ENCODE peak calls at places on chromosomes 6 and 20, in five cellular contexts. O, W, D, K and E are unnamed samples.

GRCh38 chr6:162179196-162179951 is 548.2 kb downstream of the PRKN start:
- DNase-seq in O (no peak), D (no peak), W (no peak), K (no peak), E (no peak)

GRCh38 chr6:57006101-57006500 is 40.4 kb upstream of the KIAA1586 start:
- DNase-seq in D (no peak), K (no peak), O (no peak), W (no peak), E (no peak)

GRCh38 chr6:17684134-17684533 is 22.6 kb downstream of the NUP153 start:
- DNase-seq in W (no peak), O (no peak), D (no peak), K (no peak), E (no peak)

GRCh38 chr20:63027425-63028389 is 20.9 kb upstream of the BHLHE23 start:
- DNase-seq in D (no peak), K (no peak), O (no peak), W (no peak), E (no peak)

GRCh38 chr6:41657131-41658094 is 19.1 kb downstream of the MDFI start:
- DNase-seq in W (no peak), D (no peak), O (no peak), K (no peak), E (no peak)

GRCh38 chr6:106339334-106340029 is 13.9 kb upstream of the ATG5 start:
- DNase-seq in D (peak; percentile 23), W (peak; percentile 27), O (peak; percentile 59), K (no peak), E (no peak)

GRCh38 chr6:151402228-151402627 is 10.9 kb upstream of the ZBTB2 start:
- DNase-seq in K (no peak), W (no peak), D (no peak), O (no peak), E (no peak)

GRCh38 chr6:164164921-164165320 is 750.4 kb downstream of the QKI start:
- DNase-seq in W (no peak), K (no peak), D (no peak), O (no peak), E (no peak)

GRCh38 chr6:87574237-87574636 is 15.6 kb downstream of the RARS2 start:
- DNase-seq in D (no peak), O (no peak), K (no peak), W (no peak), E (no peak)

GRCh38 chr20:47468290-47469050 is 33.2 kb upstream of the NCOA3 start:
- DNase-seq in K (no peak), O (no peak), D (no peak), W (no peak), E (peak; percentile 86)

GRCh38 chr6:143337201-143337949 is 113.1 kb downstream of the ADAT2 start:
- DNase-seq in W (no peak), D (peak; percentile 33), K (peak; percentile 25), O (peak; percentile 61), E (peak; percentile 16)

GRCh38 chr6:159688977-159689376 is 4.1 kb downstream of the SOD2 start:
- DNase-seq in O (no peak), D (no peak), K (no peak), W (no peak), E (no peak)

GRCh38 chr20:31751126-31751525 is 12.0 kb downstream of the TPX2 start:
- DNase-seq in K (no peak), O (no peak), D (no peak), W (no peak), E (no peak)

GRCh38 chr20:33862709-33863403 is 51.7 kb downstream of the CHMP4B start:
- DNase-seq in D (peak; percentile 45), K (peak; percentile 40), W (peak; percentile 69), O (peak; percentile 77), E (no peak)

GRCh38 chr6:10951675-10952282 is 64.9 kb downstream of the SYCP2L start:
- DNase-seq in O (no peak), K (no peak), D (no peak), W (no peak), E (no peak)

GRCh38 chr20:58342104-58342945 is 32.8 kb downstream of the RAB22A start:
- DNase-seq in K (no peak), O (no peak), D (no peak), W (no peak), E (no peak)

GRCh38 chr6:160634706-160635105 is 29.4 kb downstream of the LPA start:
- DNase-seq in O (no peak), D (no peak), K (no peak), W (no peak), E (no peak)

GRCh38 chr6:161108886-161109285 is 117.3 kb downstream of the MAP3K4 start:
- DNase-seq in O (no peak), W (no peak), D (no peak), K (no peak), E (no peak)

GRCh38 chr20:62737971-62738881 is 29.6 kb downstream of the NTSR1 start:
- DNase-seq in O (no peak), W (peak; percentile 9), K (no peak), D (no peak), E (no peak)

GRCh38 chr20:7966176-7966575 is 25.9 kb upstream of the HAO1 start:
- DNase-seq in D (no peak), O (no peak), W (no peak), K (no peak), E (no peak)

GRCh38 chr6:42984924-42985475 is 630 bp downstream of the PPP2R5D start:
- DNase-seq in O (peak; percentile 34), K (no peak), W (peak; percentile 33), D (no peak), E (no peak)

GRCh38 chr20:22745194-22745500 is 160.8 kb upstream of the FOXA2 start:
- DNase-seq in W (no peak), O (no peak), D (no peak), K (no peak), E (no peak)

GRCh38 chr6:125022391-125022989 is 60.3 kb downstream of the RNF217 start:
- DNase-seq in O (no peak), W (no peak), D (no peak), K (no peak), E (no peak)

GRCh38 chr6:34771727-34772126 is 14.4 kb downstream of the SNRPC start:
- DNase-seq in D (no peak), O (no peak), K (no peak), W (no peak), E (no peak)

GRCh38 chr6:8904754-8905153 is 469.4 kb upstream of the SLC35B3 start:
- DNase-seq in D (no peak), K (no peak), W (no peak), O (no peak), E (no peak)

GRCh38 chr20:51678041-51678697 is 90.0 kb downstream of the ATP9A start:
- DNase-seq in O (peak; percentile 47), W (peak; percentile 32), D (peak; percentile 19), K (no peak), E (no peak)

GRCh38 chr6:1094306-1094705 is 217.6 kb upstream of the FOXQ1 start:
- DNase-seq in K (no peak), W (no peak), O (no peak), D (no peak), E (no peak)

DNA sequence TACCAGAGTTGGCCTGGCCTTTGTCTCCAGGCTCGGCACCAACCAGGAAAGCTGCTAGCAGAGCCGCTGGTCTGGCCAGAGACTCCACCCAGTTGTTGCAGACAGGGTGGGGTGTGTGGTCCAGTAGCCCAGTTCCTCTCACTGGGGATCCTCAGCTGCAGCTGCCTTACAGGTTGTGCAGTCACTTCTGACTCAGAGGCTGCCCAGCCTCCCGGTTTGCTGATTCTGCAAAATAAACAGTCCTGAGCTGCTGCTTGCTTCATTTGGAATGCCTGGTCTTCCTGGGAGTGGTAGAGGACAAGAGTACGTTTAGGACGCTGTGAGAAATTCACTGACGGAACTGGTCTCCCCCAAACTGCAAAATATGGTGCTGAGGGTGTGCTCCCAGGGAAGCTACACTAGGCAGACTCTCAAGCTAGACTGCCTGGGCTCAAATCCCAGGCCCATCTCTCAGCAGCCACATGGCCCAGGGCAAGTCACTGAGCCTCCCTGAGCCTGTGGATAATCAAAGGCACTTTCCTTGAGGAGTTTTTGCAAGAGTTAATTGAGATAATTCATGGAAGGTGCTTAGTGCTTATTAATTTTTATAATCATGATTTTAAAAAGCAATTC is 246.1 kb downstream of the TFAP2C start:
- DNase-seq in W (no peak), K (no peak), O (no peak), D (no peak), E (no peak)
- TF ChIP-seq CTCF in W (no peak), K (no peak), O (no peak), D (no peak), E (no peak)

GRCh38 chr20:44056010-44056698 is 130.8 kb downstream of the JPH2 start:
- DNase-seq in K (no peak), O (peak; percentile 46), D (peak; percentile 12), W (no peak), E (no peak)
- TF ChIP-seq CTCF in K (peak; percentile 52), O (peak; percentile 58), D (peak; percentile 65), W (no peak), E (peak; percentile 31)

GRCh38 chr6:100117680-100118079 is 123.7 kb upstream of the MCHR2 start:
- DNase-seq in D (no peak), W (no peak), O (no peak), K (no peak), E (no peak)

GRCh38 chr6:100118301-100118700 is 124.3 kb upstream of the MCHR2 start:
- DNase-seq in O (no peak), D (no peak), W (no peak), K (no peak), E (no peak)

GRCh38 chr6:100119261-100119660 is 125.2 kb upstream of the MCHR2 start:
- DNase-seq in W (no peak), D (no peak), K (no peak), O (no peak), E (no peak)

GRCh38 chr6:100115702-100116101 is 121.7 kb upstream of the MCHR2 start:
- DNase-seq in K (no peak), O (no peak), D (no peak), W (no peak), E (no peak)

GRCh38 chr6:100116409-100117194 is 122.6 kb upstream of the MCHR2 start:
- DNase-seq in K (no peak), D (peak; percentile 18), O (peak; percentile 41), W (no peak), E (no peak)
- TF ChIP-seq CTCF in K (peak; percentile 77), D (peak; percentile 83), O (peak; percentile 82), W (no peak), E (peak; percentile 55)

GRCh38 chr6:53180678-53181077 is 32.0 kb upstream of the GCM1 start:
- DNase-seq in W (no peak), D (no peak), O (no peak), K (no peak), E (no peak)

GRCh38 chr6:53179961-53180651 is 31.5 kb upstream of the GCM1 start:
- DNase-seq in O (no peak), D (no peak), K (peak; percentile 21), W (peak; percentile 29), E (no peak)

GRCh38 chr6:53174996-53175395 is 26.4 kb upstream of the GCM1 start:
- DNase-seq in K (no peak), D (no peak), W (no peak), O (no peak), E (no peak)

DNA sequence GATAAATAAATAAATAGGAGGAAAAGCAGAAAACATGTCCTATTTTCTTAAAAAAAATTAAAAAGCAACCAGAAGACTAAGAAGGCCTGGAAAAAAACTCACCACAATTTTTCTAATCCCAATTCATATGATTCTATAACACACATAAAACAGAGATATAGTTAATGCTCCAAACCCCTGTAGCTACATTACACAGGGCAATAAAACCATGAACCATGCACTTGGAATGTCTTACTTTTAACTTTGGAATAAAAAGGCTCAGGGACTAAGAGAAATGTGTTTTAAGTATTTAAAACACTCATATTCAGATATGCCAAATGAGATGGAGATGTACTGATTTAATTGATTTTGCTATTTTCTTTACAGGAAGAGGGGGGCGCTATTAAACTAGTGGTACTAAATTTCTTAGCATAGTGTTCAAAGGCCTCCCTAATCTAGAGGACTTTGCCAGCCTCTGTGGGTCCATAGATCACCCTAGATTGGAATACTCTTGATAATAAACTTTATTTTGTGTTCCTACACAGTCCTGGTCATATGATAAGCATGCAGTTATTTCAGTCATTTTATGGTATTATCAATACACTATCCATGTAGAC is 30.3 kb upstream of the GCM1 start:
- DNase-seq in D (no peak), O (no peak), K (no peak), W (no peak), E (no peak)
- TF ChIP-seq CTCF in D (no peak), O (no peak), K (no peak), W (no peak), E (no peak)